ENCODE peak calls at places on chromosome 20, in nine cellular contexts. M is IMR-90; N is prostate gland; J is AG04450; I is mucosa of descending colon; K is lower lobe of right lung; F is stomach; A is neural progenitor cell; Q is CD8-positive, alpha-beta memory T cell. W is an unnamed sample. For H3K9me3, the result is how much of the 10 kb centered on the place peaks cover.

GRCh38 chr20:17716331-17716730 is 16.6 kb downstream of the BANF2 start:
- DNase-seq in K (no peak), J (no peak), I (no peak), A (no peak), F (no peak), Q (no peak), M (no peak), N (no peak), W (no peak)

GRCh38 chr20:64257107-64257757 is 1.7 kb downstream of the PCMTD2 start:
- DNase-seq in K (no peak), A (no peak), M (no peak), F (no peak), N (no peak), J (no peak), Q (no peak), I (no peak), W (no peak)

GRCh38 chr20:22529150-22530019 is 55.0 kb downstream of the FOXA2 start:
- DNase-seq in N (no peak), Q (no peak), I (no peak), M (no peak), K (no peak), J (no peak), F (peak), A (no peak), W (no peak)

GRCh38 chr20:44909872-44910689 is at the start of gene PABPC1L:
- DNase-seq in Q (peak), F (peak), J (no peak), N (peak), A (peak), I (peak), M (peak), K (peak), W (peak)

GRCh38 chr20:50172347-50173013 is 18.1 kb upstream of the CEBPB start:
- DNase-seq in A (peak), I (peak), J (no peak), F (peak), N (peak), Q (no peak), M (peak), K (peak), W (peak)

GRCh38 chr20:9985773-9986172 is 49.0 kb upstream of the ANKEF1 start:
- DNase-seq in F (no peak), K (no peak), N (no peak), J (no peak), I (no peak), M (no peak), A (no peak), Q (no peak), W (no peak)

GRCh38 chr20:33415948-33416347 is 14.6 kb upstream of the CDK5RAP1 start:
- DNase-seq in A (peak), M (peak), J (no peak), Q (no peak), I (no peak), F (peak), N (peak), K (no peak), W (no peak)

GRCh38 chr20:52783769-52784168 is 188.4 kb upstream of the TSHZ2 start:
- DNase-seq in K (no peak), J (no peak), Q (no peak), I (no peak), F (no peak), N (no peak), A (peak), M (no peak), W (no peak)

GRCh38 chr20:59222982-59223610 is 59.5 kb downstream of the ZNF831 start:
- DNase-seq in I (peak), A (peak), J (no peak), N (no peak), M (no peak), K (no peak), F (no peak), Q (no peak), W (no peak)

GRCh38 chr20:57006411-57007170 is 259.9 kb downstream of the BMP7 start:
- DNase-seq in N (no peak), M (no peak), Q (no peak), A (peak), J (no peak), F (no peak), I (no peak), K (no peak), W (no peak)

GRCh38 chr20:57425150-57426013 is 34.2 kb downstream of the RBM38 start:
- DNase-seq in M (peak), A (peak), F (no peak), K (peak), Q (no peak), N (no peak), I (no peak), J (no peak), W (no peak)

GRCh38 chr20:47019106-47019824 is 124.6 kb downstream of the EYA2 start:
- DNase-seq in Q (no peak), N (peak), A (no peak), M (peak), F (no peak), J (peak), I (no peak), K (no peak), W (no peak)

GRCh38 chr20:33373735-33374605 is 27.3 kb downstream of the CDK5RAP1 start:
- DNase-seq in I (no peak), M (peak), F (no peak), A (no peak), N (peak), J (peak), Q (no peak), K (no peak), W (no peak)

GRCh38 chr20:10304474-10305046 is 85.9 kb downstream of the SNAP25 start:
- DNase-seq in I (no peak), Q (no peak), F (no peak), J (no peak), K (no peak), M (no peak), N (no peak), A (no peak), W (no peak)

GRCh38 chr20:47735412-47736400 is 49.6 kb downstream of the SULF2 start:
- DNase-seq in F (peak), I (no peak), M (no peak), K (peak), Q (no peak), A (no peak), J (no peak), N (no peak), W (peak)

GRCh38 chr20:53736122-53736756 is 142.6 kb upstream of the ZNF217 start:
- DNase-seq in J (no peak), F (no peak), I (no peak), K (no peak), N (no peak), A (peak), M (no peak), Q (no peak), W (no peak)

GRCh38 chr20:57647933-57648785 is 27.9 kb upstream of the ZBP1 start:
- DNase-seq in A (no peak), J (no peak), N (no peak), K (peak), F (no peak), I (no peak), Q (no peak), M (no peak), W (peak)

GRCh38 chr20:32762754-32763201 is 593 bp downstream of the DNMT3B start:
- DNase-seq in M (no peak), F (no peak), N (no peak), J (no peak), K (no peak), Q (no peak), I (no peak), A (peak), W (no peak)

GRCh38 chr20:62120990-62121775 is 1.1 kb upstream of the LSM14B start:
- DNase-seq in A (peak), I (peak), F (no peak), Q (peak), N (peak), M (peak), K (no peak), J (no peak), W (no peak)

GRCh38 chr20:37544386-37544785 is 16.7 kb upstream of the BLCAP start:
- DNase-seq in F (no peak), A (no peak), K (no peak), M (no peak), N (no peak), J (no peak), Q (no peak), I (no peak), W (peak)

GRCh38 chr20:14715400-14715799 is 378.0 kb upstream of the FLRT3 start:
- DNase-seq in J (no peak), I (no peak), N (no peak), M (no peak), Q (no peak), A (peak), K (no peak), F (no peak), W (no peak)
- H3K4me3 ChIP-seq in J (no peak), I (no peak), N (no peak), M (no peak), Q (no peak), A (no peak), K (no peak), F (no peak), W (no peak)

GRCh38 chr20:24895898-24896658 is 53.0 kb upstream of the CST7 start:
- DNase-seq in N (no peak), J (no peak), I (no peak), A (no peak), F (no peak), K (no peak), M (no peak), Q (no peak), W (no peak)
- H3K9me3 ChIP-seq in N (under half), J (under half), I (under half), A (under half), F (under half), K (under half), M (under half), Q (under half), W (under half)

GRCh38 chr20:774016-774679 is 5.8 kb upstream of the SLC52A3 start:
- DNase-seq in M (no peak), I (no peak), F (peak), Q (no peak), A (no peak), N (no peak), K (no peak), J (no peak), W (no peak)

GRCh38 chr20:775679-776135 is 7.4 kb upstream of the SLC52A3 start:
- DNase-seq in A (peak), J (no peak), K (no peak), F (peak), I (peak), Q (no peak), M (no peak), N (peak), W (peak)

GRCh38 chr20:774680-775057 is 6.4 kb upstream of the SLC52A3 start:
- DNase-seq in M (no peak), J (no peak), I (no peak), F (no peak), K (no peak), Q (no peak), N (no peak), A (no peak), W (no peak)

GRCh38 chr20:772806-773205 is 4.5 kb upstream of the SLC52A3 start:
- DNase-seq in N (no peak), I (peak), Q (no peak), M (no peak), K (no peak), J (no peak), F (no peak), A (no peak), W (no peak)

DNA sequence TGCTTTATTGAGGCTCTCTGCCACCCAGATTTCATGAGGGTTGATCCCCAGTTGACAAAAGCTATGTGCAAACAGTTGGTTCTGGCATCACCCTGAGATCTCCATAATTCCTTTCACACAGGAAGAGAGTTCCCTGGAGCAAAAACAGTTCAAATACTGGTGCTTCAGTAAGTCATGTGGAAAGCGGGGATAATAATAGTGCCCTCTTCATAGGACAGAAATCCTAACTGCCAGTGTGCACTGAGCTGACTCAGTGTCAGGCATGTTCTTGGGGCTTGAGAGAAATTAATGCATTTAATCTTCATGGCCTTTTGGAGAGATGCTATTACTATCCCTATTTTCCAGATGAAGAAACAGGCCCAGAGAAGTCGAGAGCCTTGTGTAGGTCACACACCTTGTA is 7.9 kb upstream of the SLC52A3 start:
- DNase-seq in J (no peak), M (no peak), Q (no peak), K (no peak), F (no peak), A (no peak), I (no peak), N (no peak), W (no peak)
- H3K4me3 ChIP-seq in J (no peak), M (no peak), Q (no peak), K (no peak), F (no peak), A (no peak), I (no peak), N (no peak), W (no peak)

DNA sequence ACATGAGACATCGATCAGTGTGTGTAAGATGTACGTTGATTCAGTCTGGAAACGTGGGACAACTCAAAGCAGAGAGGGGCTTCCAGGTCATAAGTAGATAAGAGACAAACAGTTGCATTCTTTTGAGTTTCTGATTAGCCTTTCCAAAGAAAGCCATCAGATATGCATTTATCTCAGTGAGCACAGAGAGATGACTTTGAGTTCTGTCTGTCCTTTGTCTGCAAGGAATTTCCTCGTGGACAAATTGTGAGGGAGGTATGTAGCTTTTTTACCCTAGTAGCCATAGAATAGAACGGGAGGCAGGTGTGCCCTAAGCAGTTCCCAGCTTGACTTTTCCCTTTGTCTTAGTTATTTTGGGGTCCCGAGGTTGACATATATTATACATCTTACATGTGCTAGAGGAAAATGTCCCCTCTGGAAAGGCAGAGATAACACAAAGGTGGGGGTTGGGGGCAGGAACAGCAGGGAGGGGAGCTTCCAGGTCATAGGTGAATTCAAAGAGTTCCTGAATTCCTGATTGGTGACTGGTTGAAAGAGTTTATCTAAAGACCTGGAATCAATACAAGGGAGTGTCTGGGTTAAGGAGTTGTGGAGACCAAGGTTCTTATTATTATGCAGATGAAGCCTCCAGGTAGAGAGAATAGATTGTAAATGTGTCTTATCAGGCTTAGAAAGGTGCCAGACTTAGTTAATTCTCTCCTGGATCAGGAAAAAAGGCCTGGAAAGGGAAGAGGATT is 237.0 kb downstream of the NFATC2 start:
- DNase-seq in J (no peak), M (no peak), F (no peak), N (no peak), K (no peak), A (no peak), I (no peak), Q (no peak), W (no peak)
- H3K9me3 ChIP-seq in J (under half), M (under half), F (under half), N (under half), K (under half), A (under half), I (under half), Q (under half), W (under half)

GRCh38 chr20:3887870-3888614 is 1.1 kb upstream of the PANK2 start:
- DNase-seq in A (peak), N (no peak), J (no peak), I (no peak), M (no peak), K (no peak), F (no peak), Q (no peak), W (no peak)
- H3K4me3 ChIP-seq in A (peak), N (peak), J (peak), I (peak), M (peak), K (peak), F (peak), Q (peak), W (peak)

GRCh38 chr20:39605361-39605760 is 643.2 kb downstream of the DHX35 start:
- DNase-seq in J (no peak), A (no peak), Q (no peak), N (no peak), M (no peak), I (no peak), F (no peak), K (no peak), W (no peak)
- H3K9me3 ChIP-seq in J (under half), A (under half), Q (under half), N (under half), M (under half), I (under half), F (under half), K (under half), W (under half)